ENCODE peak calls at places on chromosomes 4 and X, in seven cellular contexts. Z, G, N, F, A, O and V are unnamed samples.

GRCh38 chrX:143669395-143669794 is 33.5 kb upstream of the SLITRK4 start:
- DNase-seq in Z (no peak), G (no peak), N (no peak), F (no peak), A (no peak), O (no peak), V (no peak)

GRCh38 chrX:125758819-125759218 is 407.3 kb downstream of the DCAF12L2 start:
- DNase-seq in Z (no peak), G (no peak), N (no peak), F (no peak), A (no peak), O (no peak), V (no peak)

GRCh38 chrX:39811391-39811790 is 286.4 kb downstream of the BCOR start:
- DNase-seq in Z (no peak), G (no peak), N (no peak), F (no peak), A (no peak), O (no peak), V (no peak)

GRCh38 chr4:38752393-38752961 is 30.3 kb downstream of the TLR10 start:
- DNase-seq in Z (no peak), G (peak), N (no peak), F (no peak), A (no peak), O (no peak), V (no peak)

GRCh38 chrX:16825306-16826035 is 39.2 kb downstream of the TXLNG start:
- DNase-seq in Z (no peak), G (no peak), N (no peak), F (no peak), A (no peak), O (no peak), V (no peak)

GRCh38 chrX:100883654-100884053 is 9.5 kb upstream of the NOX1 start:
- DNase-seq in Z (no peak), G (no peak), N (no peak), F (no peak), A (no peak), O (no peak), V (no peak)

GRCh38 chrX:140318306-140318705 is 186.6 kb downstream of the SOX3 start:
- DNase-seq in Z (no peak), G (no peak), N (no peak), F (no peak), A (no peak), O (no peak), V (no peak)

GRCh38 chrX:154487518-154488290 is 1.3 kb upstream of the UBL4A start:
- DNase-seq in Z (no peak), G (no peak), N (no peak), F (no peak), A (no peak), O (no peak), V (no peak)

GRCh38 chr4:102574317-102574716 is 73.2 kb downstream of the NFKB1 start:
- DNase-seq in Z (no peak), G (no peak), N (no peak), F (no peak), A (no peak), O (no peak), V (no peak)

GRCh38 chr4:106315476-106315967 is 487 bp downstream of the TBCK start:
- DNase-seq in Z (no peak), G (no peak), N (peak), F (no peak), A (peak), O (no peak), V (no peak)

GRCh38 chr4:164803702-164804101 is 49.8 kb downstream of the SMIM31 start:
- DNase-seq in Z (no peak), G (no peak), N (no peak), F (no peak), A (no peak), O (no peak), V (no peak)

GRCh38 chrX:19709812-19710518 is 177.4 kb downstream of the SH3KBP1 start:
- DNase-seq in Z (peak), G (no peak), N (no peak), F (no peak), A (no peak), O (no peak), V (no peak)

GRCh38 chrX:129726307-129727111 is 12.3 kb upstream of the XPNPEP2 start:
- DNase-seq in Z (no peak), G (no peak), N (peak), F (peak), A (peak), O (peak), V (peak)

GRCh38 chrX:18146954-18147353 is 73.7 kb downstream of the BEND2 start:
- DNase-seq in Z (no peak), G (peak), N (no peak), F (no peak), A (no peak), O (no peak), V (no peak)

GRCh38 chr4:151716324-151716723 is 44.5 kb downstream of the GATB start:
- DNase-seq in Z (no peak), G (no peak), N (no peak), F (no peak), A (no peak), O (no peak), V (no peak)

GRCh38 chr4:141099326-141099725 is 33.9 kb downstream of the RNF150 start:
- DNase-seq in Z (no peak), G (no peak), N (no peak), F (no peak), A (no peak), O (no peak), V (no peak)

GRCh38 chrX:13468096-13468495 is 101.3 kb upstream of the EGFL6 start:
- DNase-seq in Z (no peak), G (no peak), N (no peak), F (no peak), A (no peak), O (no peak), V (no peak)

GRCh38 chr4:137213372-137214173 is 318.7 kb downstream of the PCDH18 start:
- DNase-seq in Z (peak), G (no peak), N (no peak), F (no peak), A (no peak), O (no peak), V (no peak)

GRCh38 chr4:36208884-36209473 is 35.3 kb downstream of the ARAP2 start:
- DNase-seq in Z (no peak), G (peak), N (no peak), F (peak), A (no peak), O (no peak), V (no peak)

GRCh38 chrX:153623310-153624029 is 23.5 kb upstream of the DUSP9 start:
- DNase-seq in Z (no peak), G (no peak), N (peak), F (no peak), A (no peak), O (no peak), V (no peak)

GRCh38 chr4:86970447-86971354 is 35.9 kb downstream of the AFF1 start:
- DNase-seq in Z (no peak), G (no peak), N (no peak), F (no peak), A (no peak), O (no peak), V (no peak)

GRCh38 chrX:9133426-9133825 is 99.5 kb upstream of the FAM9B start:
- DNase-seq in Z (no peak), G (no peak), N (no peak), F (no peak), A (no peak), O (no peak), V (no peak)

GRCh38 chr4:84493092-84493850 is 5.8 kb downstream of the NKX6-1 start:
- DNase-seq in Z (no peak), G (no peak), N (no peak), F (no peak), A (no peak), O (no peak), V (no peak)

GRCh38 chr4:1753692-1754311 is 32.5 kb downstream of the TACC3 start:
- DNase-seq in Z (no peak), G (no peak), N (no peak), F (no peak), A (no peak), O (no peak), V (no peak)

GRCh38 chr4:8117278-8117682 is 41.3 kb downstream of the ABLIM2 start:
- DNase-seq in Z (no peak), G (no peak), N (no peak), F (no peak), A (no peak), O (peak), V (no peak)

GRCh38 chrX:45077748-45078424 is 122.8 kb downstream of the DIPK2B start:
- DNase-seq in Z (no peak), G (no peak), N (no peak), F (no peak), A (no peak), O (no peak), V (no peak)

GRCh38 chrX:71998836-71999509 is 88.3 kb downstream of the NHSL2 start:
- DNase-seq in Z (no peak), G (peak), N (no peak), F (peak), A (no peak), O (no peak), V (peak)

GRCh38 chrX:102067966-102068723 is 57.3 kb upstream of the TCEAL2 start:
- DNase-seq in Z (no peak), G (no peak), N (no peak), F (no peak), A (no peak), O (no peak), V (no peak)

GRCh38 chrX:154546354-154547244 is at the start of gene G6PD:
- DNase-seq in Z (no peak), G (peak), N (peak), F (peak), A (no peak), O (no peak), V (no peak)

GRCh38 chr4:24321151-24321550 is 263.2 kb downstream of the DHX15 start:
- DNase-seq in Z (peak), G (no peak), N (no peak), F (no peak), A (no peak), O (no peak), V (no peak)

GRCh38 chr4:169404959-169405358 is 134.2 kb upstream of the SH3RF1 start:
- DNase-seq in Z (no peak), G (no peak), N (no peak), F (no peak), A (no peak), O (peak), V (no peak)

GRCh38 chr4:26163425-26164362 is 157.1 kb upstream of the RBPJ start:
- DNase-seq in Z (no peak), G (no peak), N (no peak), F (no peak), A (no peak), O (no peak), V (no peak)

GRCh38 chrX:72297953-72298730 is 7.6 kb downstream of the CITED1 start:
- DNase-seq in Z (no peak), G (peak), N (no peak), F (no peak), A (no peak), O (no peak), V (peak)

GRCh38 chrX:43973249-43973672 is at the start of gene NDP:
- DNase-seq in Z (no peak), G (no peak), N (no peak), F (no peak), A (no peak), O (no peak), V (no peak)

GRCh38 chrX:56281789-56282188 is 49.6 kb downstream of the KLF8 start:
- DNase-seq in Z (no peak), G (no peak), N (no peak), F (no peak), A (no peak), O (no peak), V (no peak)

GRCh38 chr4:47315346-47315745 is 148.2 kb downstream of the COMMD8 start:
- DNase-seq in Z (no peak), G (no peak), N (no peak), F (no peak), A (no peak), O (no peak), V (no peak)

GRCh38 chr4:168710353-168710946 is 213.6 kb downstream of the PALLD start:
- DNase-seq in Z (no peak), G (peak), N (no peak), F (no peak), A (no peak), O (no peak), V (no peak)

GRCh38 chr4:149751174-149751573 is 64.5 kb downstream of the IQCM start:
- DNase-seq in Z (no peak), G (no peak), N (no peak), F (no peak), A (no peak), O (no peak), V (no peak)

GRCh38 chr4:130125468-130125867 is 1029.5 kb downstream of the C4orf33 start:
- DNase-seq in Z (no peak), G (no peak), N (no peak), F (no peak), A (no peak), O (no peak), V (no peak)

DNA sequence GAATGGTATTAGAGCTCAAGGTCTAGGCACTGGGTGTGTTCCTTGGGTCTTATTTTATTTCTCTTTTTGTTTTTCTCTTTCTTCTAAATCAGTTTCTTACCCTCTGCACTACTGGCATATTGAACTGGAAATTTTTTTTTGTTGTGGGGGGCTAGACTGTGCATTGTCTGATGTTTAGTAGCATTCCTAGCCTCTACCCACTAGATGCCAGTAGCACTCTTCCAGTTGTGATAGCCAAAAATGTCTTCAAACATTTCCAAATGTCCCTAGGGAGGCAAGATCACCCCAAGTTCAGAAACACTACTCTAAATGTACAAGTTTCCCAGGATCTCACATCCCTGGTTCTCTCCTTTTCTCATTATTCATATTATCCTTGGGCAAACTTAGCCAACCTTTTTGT is 69.8 kb upstream of the AMOT start:
- DNase-seq in Z (no peak), G (no peak), N (no peak), F (no peak), A (no peak), O (no peak), V (no peak)
- TF ChIP-seq CTCF in Z (no peak), G (no peak), N (no peak), F (no peak), A (no peak), O (no peak), V (no peak)

GRCh38 chr4:126109836-126110235 is 795.1 kb downstream of the FAT4 start:
- DNase-seq in Z (no peak), G (no peak), N (no peak), F (no peak), A (no peak), O (no peak), V (no peak)

GRCh38 chr4:126106658-126107057 is 791.9 kb downstream of the FAT4 start:
- DNase-seq in Z (no peak), G (no peak), N (no peak), F (no peak), A (no peak), O (no peak), V (no peak)
- TF ChIP-seq CTCF in Z (peak), G (no peak), N (no peak), F (no peak), A (no peak), O (peak), V (peak)

DNA sequence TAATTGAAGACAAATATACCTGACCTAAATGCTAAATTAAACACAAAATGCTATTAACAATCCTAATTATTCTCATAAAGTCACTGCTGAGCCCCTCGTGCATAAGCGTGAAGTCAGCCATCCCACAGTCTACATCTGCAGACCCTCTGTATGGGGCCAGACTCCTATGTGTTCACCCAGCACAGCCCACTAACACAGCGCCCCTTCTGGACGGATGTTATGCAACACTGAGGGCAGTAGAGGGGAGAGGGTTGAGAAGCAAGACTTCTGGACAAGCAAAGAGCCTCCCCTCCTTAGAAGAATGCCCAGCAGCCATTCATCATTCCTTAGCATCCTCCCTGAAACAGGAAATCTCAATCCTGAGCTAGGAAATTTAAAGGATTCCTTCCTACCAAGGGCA is 7.9 kb downstream of the TRPC3 start:
- DNase-seq in Z (no peak), G (peak), N (no peak), F (no peak), A (no peak), O (no peak), V (no peak)
- TF ChIP-seq CTCF in Z (peak), G (peak), N (no peak), F (no peak), A (no peak), O (peak), V (peak)

GRCh38 chr4:139761461-139761860 is 95.8 kb downstream of the MGST2 start:
- DNase-seq in Z (no peak), G (no peak), N (no peak), F (no peak), A (no peak), O (no peak), V (no peak)
- TF ChIP-seq CTCF in Z (peak), G (no peak), N (peak), F (no peak), A (no peak), O (peak), V (peak)

GRCh38 chrX:106964290-106964689 is 35.7 kb downstream of the MORC4 start:
- DNase-seq in Z (no peak), G (no peak), N (no peak), F (no peak), A (no peak), O (no peak), V (no peak)

GRCh38 chrX:106963111-106963510 is 36.9 kb downstream of the MORC4 start:
- DNase-seq in Z (no peak), G (no peak), N (no peak), F (no peak), A (no peak), O (no peak), V (no peak)

GRCh38 chrX:106957856-106958255 is 37.7 kb downstream of the CLDN2 start:
- DNase-seq in Z (no peak), G (no peak), N (no peak), F (no peak), A (no peak), O (no peak), V (no peak)

GRCh38 chrX:106955004-106955772 is 35.0 kb downstream of the CLDN2 start:
- DNase-seq in Z (peak), G (no peak), N (no peak), F (no peak), A (no peak), O (no peak), V (no peak)

GRCh38 chrX:106959897-106960296 is 39.7 kb downstream of the CLDN2 start:
- DNase-seq in Z (no peak), G (no peak), N (no peak), F (no peak), A (no peak), O (no peak), V (no peak)
- TF ChIP-seq CTCF in Z (peak), G (no peak), N (no peak), F (no peak), A (no peak), O (peak), V (peak)